ENCODE peak calls at places on chromosomes 3 and 15, in five cellular contexts. B, G, M, R and X are unnamed samples.

GRCh38 chr15:75428152-75428551 is 23.3 kb downstream of the SIN3A start:
- DNase-seq in G (no peak), B (no peak), M (no peak), R (no peak), X (no peak)

GRCh38 chr3:39808467-39809180 is 785 bp upstream of the MYRIP start:
- DNase-seq in B (peak; percentile 5), G (peak; percentile 40), M (no peak), R (no peak), X (no peak)

GRCh38 chr3:33313331-33313730 is 36.1 kb downstream of the FBXL2 start:
- DNase-seq in R (no peak), B (no peak), M (no peak), G (no peak), X (no peak)

GRCh38 chr3:150901793-150902192 is 3.4 kb downstream of the MINDY4B start:
- DNase-seq in B (no peak), M (no peak), R (no peak), G (no peak), X (no peak)

GRCh38 chr15:39783244-39783820 is 691 bp upstream of the FSIP1 start:
- DNase-seq in B (no peak), G (no peak), M (no peak), R (no peak), X (no peak)

GRCh38 chr15:80310776-80311175 is 58.8 kb upstream of the CTXND1 start:
- DNase-seq in R (no peak), B (no peak), G (no peak), M (no peak), X (no peak)

GRCh38 chr15:96462768-96463167 is 132.3 kb downstream of the NR2F2 start:
- DNase-seq in B (no peak), M (no peak), G (no peak), R (no peak), X (no peak)

GRCh38 chr3:156174229-156174847 is 54.0 kb downstream of the KCNAB1 start:
- DNase-seq in R (no peak), M (no peak), G (peak; percentile 33), B (peak; percentile 8), X (peak; percentile 16)

GRCh38 chr3:150222190-150222548 is 185.9 kb upstream of the TSC22D2 start:
- DNase-seq in G (no peak), R (no peak), B (no peak), M (no peak), X (no peak)

GRCh38 chr3:60217156-60217911 is 1033.9 kb downstream of the FHIT start:
- DNase-seq in R (no peak), M (no peak), B (no peak), G (no peak), X (no peak)

GRCh38 chr3:124730920-124731297 is 657 bp downstream of the UMPS start:
- DNase-seq in R (no peak), M (no peak), G (no peak), B (peak; percentile 74), X (no peak)

GRCh38 chr3:4830586-4830914 is 148.7 kb upstream of the BHLHE40 start:
- DNase-seq in G (no peak), B (no peak), R (no peak), M (no peak), X (no peak)

GRCh38 chr3:17808994-17809393 is 66.6 kb upstream of the TBC1D5 start:
- DNase-seq in B (no peak), M (peak; percentile 44), G (peak; percentile 46), R (no peak), X (no peak)

GRCh38 chr3:156792536-156792935 is 33.6 kb upstream of the LEKR1 start:
- DNase-seq in G (no peak), M (no peak), R (no peak), B (no peak), X (no peak)

GRCh38 chr3:4522962-4523361 is 29.8 kb downstream of the ITPR1 start:
- DNase-seq in M (no peak), G (no peak), B (no peak), R (no peak), X (no peak)

GRCh38 chr3:155807823-155808222 is 1.7 kb upstream of the C3orf33 start:
- DNase-seq in B (no peak), M (no peak), G (no peak), R (no peak), X (no peak)

GRCh38 chr15:70149667-70150404 is 52.1 kb upstream of the TLE3 start:
- DNase-seq in R (no peak), B (no peak), M (no peak), G (no peak), X (no peak)

GRCh38 chr15:31440754-31441298 is 114.2 kb downstream of the KLF13 start:
- DNase-seq in G (peak; percentile 85), M (no peak), R (no peak), B (no peak), X (no peak)

GRCh38 chr3:38662544-38662943 is 13.1 kb upstream of the SCN5A start:
- DNase-seq in R (no peak), G (no peak), B (peak; percentile 52), M (no peak), X (peak; percentile 62)

GRCh38 chr3:127712461-127712860 is 39.7 kb downstream of the ABTB1 start:
- DNase-seq in R (no peak), B (no peak), G (no peak), M (no peak), X (no peak)

GRCh38 chr3:22569570-22569969 is 633.6 kb upstream of the UBE2E2 start:
- DNase-seq in R (no peak), G (no peak), M (no peak), B (peak; percentile 73), X (no peak)

GRCh38 chr15:49865925-49866757 is 245.3 kb downstream of the DTWD1 start:
- DNase-seq in R (no peak), G (no peak), B (no peak), M (no peak), X (no peak)

GRCh38 chr3:32076566-32076965 is 29.9 kb upstream of the GPD1L start:
- DNase-seq in B (no peak), M (no peak), G (no peak), R (no peak), X (no peak)

GRCh38 chr3:52920872-52921271 is 23.5 kb upstream of the STIMATE start:
- DNase-seq in G (no peak), B (no peak), R (no peak), M (no peak), X (no peak)
- TF ChIP-seq YY1 in G (no peak), B (no peak), R (no peak), M (no peak), X (no peak)

DNA sequence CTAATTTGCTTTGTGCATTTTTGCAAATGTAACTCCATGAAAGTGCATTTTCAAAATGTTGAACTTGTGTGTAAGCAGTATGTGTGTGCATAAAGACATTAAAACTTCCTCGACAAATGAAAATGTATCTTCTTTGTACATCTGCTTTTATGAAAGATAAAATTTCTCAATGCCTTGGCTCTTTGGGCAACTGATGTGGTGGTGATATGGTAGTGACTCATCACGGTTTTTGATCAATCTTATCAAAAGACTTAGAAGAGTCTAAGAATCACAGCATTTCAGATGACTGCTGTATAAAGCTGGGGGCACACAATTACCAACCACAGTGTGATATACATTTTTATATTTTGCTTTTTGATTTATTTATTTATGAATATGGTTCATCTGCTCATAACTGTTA is 5.4 kb upstream of the MASP1 start:
- DNase-seq in R (no peak), B (no peak), M (no peak), G (no peak), X (no peak)
- TF ChIP-seq REST in R (no peak), B (no peak), M (no peak), G (no peak), X (no peak)

GRCh38 chr3:140204271-140204984 is 269.4 kb downstream of the CLSTN2 start:
- DNase-seq in M (no peak), B (no peak), R (no peak), G (no peak), X (no peak)

GRCh38 chr3:140203510-140203909 is 268.5 kb downstream of the CLSTN2 start:
- DNase-seq in G (no peak), B (no peak), R (no peak), M (no peak), X (no peak)

GRCh38 chr3:140207541-140207940 is 272.6 kb downstream of the CLSTN2 start:
- DNase-seq in M (no peak), G (no peak), B (no peak), R (no peak), X (no peak)

GRCh38 chr3:140205598-140205997 is 270.6 kb downstream of the CLSTN2 start:
- DNase-seq in M (no peak), G (no peak), R (no peak), B (no peak), X (no peak)

DNA sequence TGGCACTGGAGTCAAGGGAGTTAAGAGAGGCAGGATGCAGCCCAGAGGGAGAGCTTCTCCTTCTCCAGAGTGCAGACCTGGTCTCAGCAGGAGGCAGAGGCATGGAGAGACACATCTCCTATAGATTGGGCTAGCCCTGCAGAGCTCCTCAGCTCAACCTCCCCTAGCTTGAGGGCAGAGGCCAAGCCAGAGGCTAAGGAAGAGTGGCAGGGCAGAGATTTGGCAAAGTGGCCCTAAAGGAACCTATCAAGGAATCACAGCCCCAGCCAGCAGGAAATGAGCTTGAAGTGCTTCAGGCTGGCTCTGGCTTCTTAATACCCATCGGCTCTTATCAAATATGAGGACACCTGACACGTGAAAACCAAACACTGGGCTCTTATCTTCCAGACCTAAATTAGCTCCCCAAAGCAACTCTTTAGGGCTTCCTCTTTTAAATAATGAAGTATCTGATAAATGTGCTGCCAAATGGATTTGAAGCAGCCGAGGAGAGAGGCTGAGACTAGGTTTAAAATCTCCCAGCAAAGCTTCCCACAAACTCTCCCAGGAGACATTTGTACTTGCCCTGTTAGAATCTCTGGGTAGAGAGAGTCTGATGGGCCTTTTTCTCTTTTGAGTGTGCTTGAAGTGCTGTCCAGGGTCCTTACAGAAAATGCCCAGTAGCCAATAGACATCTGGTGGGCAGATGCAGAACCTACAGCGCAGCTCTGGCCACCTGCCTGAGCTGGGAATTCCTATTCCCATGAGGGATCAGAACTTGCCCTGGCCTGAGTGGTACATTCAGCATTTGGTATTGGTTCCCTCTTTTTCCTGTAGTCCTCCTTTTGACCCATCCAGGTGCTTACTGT is 271.4 kb downstream of the CLSTN2 start:
- DNase-seq in M (peak; percentile 9), R (no peak), G (peak; percentile 57), B (no peak), X (no peak)
- TF ChIP-seq CTCF in M (no peak), R (peak; percentile 24), G (no peak), B (no peak), X (no peak)

DNA sequence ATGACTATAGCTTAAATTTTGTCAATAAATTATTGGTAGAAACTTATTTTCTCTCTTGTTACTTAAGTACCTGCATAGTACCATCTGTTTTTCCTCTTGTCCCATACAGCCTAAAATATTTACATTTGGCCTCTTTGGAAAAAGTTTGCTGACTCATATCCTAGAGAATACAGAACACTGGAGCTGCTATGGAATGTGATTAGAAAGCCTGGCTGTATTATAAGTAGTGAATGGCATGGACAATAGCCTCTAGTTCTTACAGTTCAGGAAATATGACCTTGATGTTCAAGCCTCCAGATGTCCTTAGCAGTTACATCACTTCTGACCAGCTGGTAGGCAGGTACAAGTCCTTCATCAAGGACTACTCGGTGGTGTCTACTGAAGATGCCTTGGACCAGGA is 28.3 kb downstream of the ST8SIA2 start:
- DNase-seq in B (no peak), G (no peak), R (no peak), M (no peak), X (no peak)
- TF ChIP-seq YY1 in B (no peak), G (no peak), R (no peak), M (no peak), X (no peak)